ENCODE peak calls at places on chromosome 19, in four cellular contexts. Y is adrenal gland, M is cardiac fibroblast, J is HFFc6. S is an unnamed sample.

GRCh38 chr19:51311388-51312257 is at the start of gene IGLON5:
- DNase-seq in Y (no peak), M (no peak), J (no peak), S (no peak)

GRCh38 chr19:48325265-48325910 is at the start of gene EMP3:
- DNase-seq in M (peak), J (peak), Y (peak), S (peak)

GRCh38 chr19:49428547-49429451 is 3.6 kb downstream of the GFY start:
- DNase-seq in M (no peak), J (no peak), Y (no peak), S (no peak)

GRCh38 chr19:10855879-10856522 is 7.8 kb downstream of the C19orf38 start:
- DNase-seq in Y (no peak), J (no peak), M (peak), S (no peak)

GRCh38 chr19:39351537-39352037 is 9.4 kb downstream of the SAMD4B start:
- DNase-seq in J (peak), M (no peak), Y (no peak), S (no peak)

GRCh38 chr19:45716314-45717130 is 14.2 kb downstream of the FBXO46 start:
- DNase-seq in J (no peak), Y (no peak), M (peak), S (no peak)

GRCh38 chr19:3025516-3025890 is 3.6 kb downstream of the TLE2 start:
- DNase-seq in Y (no peak), M (no peak), J (no peak), S (no peak)

GRCh38 chr19:48573163-48573505 is 21.2 kb downstream of the SULT2B1 start:
- DNase-seq in M (no peak), J (no peak), Y (no peak), S (no peak)

GRCh38 chr19:484494-484893 is 11.8 kb upstream of the MADCAM1 start:
- DNase-seq in Y (no peak), M (no peak), J (no peak), S (no peak)

GRCh38 chr19:58229255-58229639 is 533 bp downstream of the ZNF544 start:
- DNase-seq in M (peak), Y (no peak), J (peak), S (no peak)

GRCh38 chr19:6216996-6217751 is 62.6 kb downstream of the MLLT1 start:
- DNase-seq in Y (no peak), J (no peak), M (no peak), S (no peak)

GRCh38 chr19:15843186-15843585 is 27.7 kb upstream of the OR10H1 start:
- DNase-seq in M (no peak), Y (no peak), J (no peak), S (no peak)

GRCh38 chr19:15840833-15841232 is 25.4 kb upstream of the OR10H1 start:
- DNase-seq in Y (no peak), J (no peak), M (no peak), S (no peak)

GRCh38 chr19:15836595-15837398 is 21.3 kb upstream of the OR10H1 start:
- DNase-seq in J (peak), Y (peak), M (peak), S (peak)

GRCh38 chr19:15846923-15847322 is 31.5 kb upstream of the OR10H1 start:
- DNase-seq in M (no peak), J (no peak), Y (no peak), S (no peak)

DNA sequence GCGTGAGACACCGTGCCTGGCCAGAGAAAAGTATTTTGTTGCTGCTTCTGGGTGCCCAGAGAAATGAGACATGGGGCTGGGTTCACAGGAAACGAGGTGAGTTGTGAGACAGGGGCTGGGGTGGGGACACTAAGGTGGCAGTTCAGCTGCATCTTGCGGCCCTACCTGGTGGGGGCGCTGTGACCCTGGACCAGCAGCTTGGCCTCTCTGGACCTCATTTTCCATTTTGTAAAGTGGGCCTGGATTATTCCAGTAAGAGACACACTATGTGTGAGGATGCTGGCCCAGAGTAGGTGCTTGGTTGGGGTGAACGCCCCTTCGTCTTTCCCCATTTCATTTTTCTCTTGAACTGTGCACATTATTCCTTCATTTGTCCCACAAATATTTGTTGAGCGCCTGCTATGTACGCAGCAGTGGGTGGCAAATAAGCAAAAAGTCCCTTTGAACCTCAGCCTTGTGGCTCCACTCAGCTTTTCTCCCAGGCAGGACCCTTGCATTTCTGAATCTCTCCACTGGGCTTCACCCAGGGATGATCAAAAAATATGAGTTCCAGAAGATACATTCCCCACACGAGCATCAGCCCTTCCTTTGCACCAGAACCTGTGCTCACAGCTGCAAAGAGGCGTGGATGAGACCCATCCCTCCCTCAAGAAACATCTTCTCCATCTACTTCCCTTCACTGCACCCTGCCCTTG is 26.6 kb upstream of the OR10H1 start:
- DNase-seq in J (no peak), Y (no peak), M (no peak), S (no peak)
- TF ChIP-seq CTCF in J (peak), Y (no peak), M (no peak), S (peak)

DNA sequence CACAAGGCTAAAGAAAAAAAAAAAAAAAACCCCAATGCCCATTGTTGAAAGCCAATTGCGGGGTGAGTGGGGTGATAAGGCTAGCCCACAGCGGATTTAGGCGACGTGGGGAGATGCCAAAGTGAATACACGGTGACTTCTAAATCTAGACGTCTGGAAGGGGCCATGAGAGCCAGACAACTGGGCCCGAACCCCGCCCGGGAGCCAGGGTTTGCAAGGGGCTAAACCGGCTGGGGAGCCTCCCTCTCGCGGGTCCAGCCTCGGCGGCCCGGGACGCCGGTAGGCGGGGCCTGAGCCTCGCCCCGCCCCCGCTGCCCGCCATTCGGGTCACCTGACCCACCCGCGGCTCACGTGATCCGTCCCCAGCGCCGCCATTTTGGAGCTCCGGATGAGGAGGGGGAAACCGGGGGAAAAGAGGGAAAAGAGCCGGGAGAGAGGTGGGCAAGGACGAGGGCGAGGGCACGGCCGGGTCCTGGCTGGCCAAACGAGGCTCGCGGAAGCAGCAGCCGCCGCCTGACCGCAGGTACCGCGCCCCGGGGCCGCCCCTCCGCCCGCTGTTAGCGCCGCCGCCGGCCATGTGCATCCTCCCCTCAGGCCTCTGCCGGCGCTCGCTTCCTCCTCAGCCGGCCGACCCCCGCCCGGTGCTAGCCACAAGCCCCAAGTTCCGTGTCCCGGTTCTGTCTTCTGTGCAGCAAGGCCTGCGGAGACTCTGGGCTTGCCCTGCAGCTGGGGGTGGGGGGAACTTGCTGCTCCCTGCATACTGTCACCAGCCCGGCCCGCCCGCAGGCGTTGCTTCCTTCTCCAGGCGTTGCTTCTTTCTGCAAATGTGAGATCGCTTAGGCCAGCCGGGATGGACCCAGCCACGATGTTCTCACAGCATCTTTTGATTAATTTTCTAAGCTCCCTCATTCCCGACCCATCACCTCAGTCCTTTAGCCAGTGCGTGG is at the start of gene ZNF507:
- DNase-seq in J (peak), Y (peak), M (peak), S (peak)
- TF ChIP-seq CTCF in J (peak), Y (no peak), M (no peak), S (no peak)

DNA sequence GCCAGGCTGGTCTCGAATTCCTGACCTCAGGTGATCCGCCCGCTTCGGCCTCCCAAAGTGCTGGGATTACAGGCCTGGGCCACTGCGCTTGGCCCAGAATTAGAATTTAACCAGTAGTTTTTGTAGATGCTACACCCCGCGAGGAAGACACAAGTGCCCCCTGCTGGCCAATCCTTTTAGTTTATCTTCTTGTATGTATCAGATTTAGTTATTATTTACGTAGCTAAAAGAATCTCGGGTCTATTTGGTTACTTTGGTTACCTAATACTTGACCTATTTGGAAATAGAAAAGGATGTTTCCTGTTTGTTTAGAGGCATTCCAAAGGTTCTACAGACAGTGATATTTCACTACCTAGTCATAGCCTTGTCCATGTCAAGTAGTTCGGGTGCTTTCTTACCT is 22.0 kb downstream of the MUC16 start:
- DNase-seq in Y (no peak), J (no peak), M (no peak), S (no peak)
- TF ChIP-seq CTCF in Y (no peak), J (peak), M (no peak), S (no peak)

GRCh38 chr19:4323692-4324091 is 14.9 kb downstream of the STAP2 start:
- DNase-seq in Y (no peak), J (no peak), M (no peak), S (no peak)
- TF ChIP-seq CTCF in Y (no peak), J (no peak), M (no peak), S (no peak)

S was measured in natural killer cell.